ENCODE peak calls at places on chromosomes 13 and 19, in eight cellular contexts. O, D, W, L, R, X, I and C are unnamed samples.

GRCh38 chr19:13712767-13713201 is 51.5 kb upstream of the MRI1 start:
- DNase-seq in O (no peak), D (no peak), W (no peak), L (no peak), R (no peak), X (no peak), I (no peak), C (no peak)

GRCh38 chr13:104382941-104383340 is 1316.7 kb upstream of the SLC10A2 start:
- DNase-seq in O (peak; percentile 7), D (no peak), W (no peak), L (no peak), R (no peak), X (no peak), I (no peak), C (no peak)

GRCh38 chr13:71789952-71790351 is 77.1 kb downstream of the DACH1 start:
- DNase-seq in O (no peak), D (no peak), W (no peak), L (no peak), R (no peak), X (no peak), I (no peak), C (no peak)

GRCh38 chr13:69008503-69008902 is 1099.1 kb upstream of the ATXN8OS start:
- DNase-seq in O (no peak), D (no peak), W (no peak), L (no peak), R (no peak), X (no peak), I (no peak), C (no peak)

GRCh38 chr13:98233127-98233526 is 56.1 kb upstream of the RNF113B start:
- DNase-seq in O (no peak), D (no peak), W (no peak), L (no peak), R (no peak), X (no peak), I (no peak), C (no peak)

GRCh38 chr19:53772943-53773342 is 51.2 kb downstream of the NLRP12 start:
- DNase-seq in O (peak; percentile 61), D (peak; percentile 83), W (peak; percentile 32), L (no peak), R (peak; percentile 21), X (peak; percentile 59), I (peak; percentile 95), C (peak; percentile 67)

GRCh38 chr13:107020393-107020792 is 452.5 kb upstream of the ARGLU1 start:
- DNase-seq in O (no peak), D (no peak), W (no peak), L (no peak), R (no peak), X (no peak), I (no peak), C (no peak)

GRCh38 chr19:44809856-44810554 is 1.1 kb downstream of the BCAM start:
- DNase-seq in O (no peak), D (no peak), W (no peak), L (no peak), R (no peak), X (no peak), I (no peak), C (no peak)

GRCh38 chr13:59038824-59039223 is 1124.9 kb downstream of the DIAPH3 start:
- DNase-seq in O (no peak), D (no peak), W (no peak), L (no peak), R (no peak), X (peak; percentile 34), I (no peak), C (no peak)

GRCh38 chr13:73000027-73000674 is 58.7 kb upstream of the KLF5 start:
- DNase-seq in O (peak; percentile 47), D (no peak), W (no peak), L (no peak), R (no peak), X (no peak), I (no peak), C (no peak)

GRCh38 chr19:29967623-29968022 is 25.6 kb downstream of the URI1 start:
- DNase-seq in O (peak; percentile 55), D (peak; percentile 23), W (no peak), L (no peak), R (no peak), X (peak; percentile 50), I (no peak), C (no peak)

GRCh38 chr19:38805180-38805579 is 7.6 kb downstream of the LGALS4 start:
- DNase-seq in O (peak; percentile 13), D (no peak), W (no peak), L (no peak), R (no peak), X (no peak), I (no peak), C (no peak)

GRCh38 chr19:10808937-10809655 is 26.9 kb downstream of the TMED1 start:
- DNase-seq in O (peak; percentile 60), D (no peak), W (no peak), L (no peak), R (no peak), X (peak; percentile 93), I (no peak), C (no peak)

GRCh38 chr13:109163052-109163413 is 533.6 kb downstream of the MYO16 start:
- DNase-seq in O (peak; percentile 28), D (no peak), W (no peak), L (peak; percentile 67), R (no peak), X (no peak), I (no peak), C (no peak)

GRCh38 chr19:588093-588742 is 1.5 kb upstream of the HCN2 start:
- DNase-seq in O (peak; percentile 84), D (peak; percentile 88), W (peak; percentile 64), L (peak; percentile 94), R (peak; percentile 76), X (peak; percentile 94), I (peak; percentile 92), C (peak; percentile 49)

GRCh38 chr13:38954291-38954690 is 36.3 kb downstream of the STOML3 start:
- DNase-seq in O (no peak), D (no peak), W (no peak), L (no peak), R (no peak), X (peak; percentile 61), I (no peak), C (no peak)

GRCh38 chr13:44648392-44649117 is 72.4 kb upstream of the TSC22D1 start:
- DNase-seq in O (peak; percentile 39), D (no peak), W (no peak), L (no peak), R (no peak), X (peak; percentile 21), I (peak; percentile 43), C (no peak)

GRCh38 chr19:2735374-2735773 is 4.4 kb downstream of the SLC39A3 start:
- DNase-seq in O (no peak), D (no peak), W (no peak), L (no peak), R (no peak), X (no peak), I (no peak), C (no peak)

GRCh38 chr19:2732883-2733282 is 6.9 kb downstream of the SLC39A3 start:
- DNase-seq in O (no peak), D (no peak), W (no peak), L (no peak), R (no peak), X (no peak), I (no peak), C (no peak)

GRCh38 chr19:2736550-2737190 is 3.1 kb downstream of the SLC39A3 start:
- DNase-seq in O (no peak), D (no peak), W (no peak), L (no peak), R (no peak), X (no peak), I (no peak), C (no peak)

GRCh38 chr19:2733930-2734588 is 5.8 kb downstream of the SLC39A3 start:
- DNase-seq in O (no peak), D (no peak), W (no peak), L (no peak), R (peak; percentile 55), X (no peak), I (no peak), C (no peak)

GRCh38 chr19:2734589-2735288 is 5.1 kb downstream of the SLC39A3 start:
- DNase-seq in O (no peak), D (no peak), W (no peak), L (no peak), R (no peak), X (no peak), I (no peak), C (no peak)
- TF ChIP-seq CTCF in O (no peak), D (no peak), W (no peak), L (no peak), R (no peak), X (no peak), I (no peak), C (no peak)

DNA sequence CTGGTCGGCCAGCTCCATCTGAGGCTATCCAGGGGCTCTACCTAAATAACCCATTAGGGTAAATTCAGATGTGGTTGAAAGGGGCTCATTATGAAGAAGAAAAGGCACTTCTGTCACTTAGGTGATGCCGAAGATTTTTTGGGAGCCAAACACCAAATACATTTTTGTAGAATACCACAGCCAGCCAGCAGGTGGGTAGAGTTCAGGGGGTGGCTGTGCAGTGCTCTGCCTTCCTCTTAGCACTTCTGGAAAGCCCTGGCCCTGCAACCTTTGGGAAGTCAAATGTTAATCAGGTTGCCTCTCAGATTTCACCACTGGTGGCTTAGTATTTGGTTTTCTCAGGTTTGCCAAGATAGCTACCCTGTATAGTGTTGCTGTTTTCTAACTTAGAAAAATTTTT is 18.5 kb upstream of the GPR18 start:
- DNase-seq in O (no peak), D (no peak), W (no peak), L (no peak), R (no peak), X (no peak), I (peak; percentile 71), C (no peak)
- TF ChIP-seq CTCF in O (no peak), D (no peak), W (no peak), L (no peak), R (no peak), X (no peak), I (peak; percentile 26), C (no peak)

GRCh38 chr13:111949311-111949710 is 117.6 kb upstream of the SOX1 start:
- DNase-seq in O (no peak), D (no peak), W (no peak), L (peak; percentile 49), R (no peak), X (no peak), I (no peak), C (peak; percentile 3)

GRCh38 chr13:111947876-111948275 is 119.1 kb upstream of the SOX1 start:
- DNase-seq in O (no peak), D (no peak), W (no peak), L (peak; percentile 71), R (no peak), X (no peak), I (no peak), C (peak; percentile 1)

GRCh38 chr13:111947026-111947810 is 119.7 kb upstream of the SOX1 start:
- DNase-seq in O (no peak), D (no peak), W (no peak), L (peak; percentile 79), R (no peak), X (peak; percentile 3), I (no peak), C (peak; percentile 3)

GRCh38 chr13:111948281-111948680 is 118.7 kb upstream of the SOX1 start:
- DNase-seq in O (no peak), D (no peak), W (no peak), L (peak; percentile 17), R (no peak), X (no peak), I (no peak), C (no peak)

GRCh38 chr13:111948811-111949210 is 118.1 kb upstream of the SOX1 start:
- DNase-seq in O (no peak), D (no peak), W (no peak), L (peak; percentile 60), R (no peak), X (no peak), I (no peak), C (no peak)
- TF ChIP-seq CTCF in O (no peak), D (no peak), W (no peak), L (no peak), R (no peak), X (no peak), I (no peak), C (no peak)

GRCh38 chr13:30766957-30767603 is 31.7 kb downstream of the ALOX5AP start:
- DNase-seq in O (no peak), D (no peak), W (no peak), L (no peak), R (no peak), X (no peak), I (no peak), C (no peak)
- TF ChIP-seq CTCF in O (no peak), D (no peak), W (no peak), L (no peak), R (no peak), X (no peak), I (no peak), C (no peak)